ENCODE peak calls at places on chromosomes 16 and 17, in eight cellular contexts. R, A, C, B, S, V, Z and P are unnamed samples.

GRCh38 chr16:16086653-16087446 is 136.4 kb downstream of the ABCC6 start:
- DNase-seq in C (no peak), Z (no peak), B (no peak), R (no peak), V (no peak), S (no peak), A (no peak), P (no peak)

GRCh38 chr16:2977440-2977839 is 2.8 kb downstream of the PKMYT1 start:
- DNase-seq in V (no peak), B (no peak), S (no peak), R (no peak), A (no peak), Z (peak; percentile 64), C (no peak), P (no peak)

GRCh38 chr17:77346765-77347164 is 206.0 kb downstream of the SEC14L1 start:
- DNase-seq in C (no peak), Z (no peak), S (no peak), V (no peak), A (no peak), R (no peak), B (no peak), P (peak; percentile 10)

GRCh38 chr17:58302171-58302918 is 21.6 kb upstream of the MPO start:
- DNase-seq in A (no peak), R (no peak), Z (no peak), V (no peak), C (no peak), S (no peak), B (no peak), P (peak; percentile 30)

GRCh38 chr17:77425791-77426641 is 285.2 kb downstream of the SEC14L1 start:
- DNase-seq in B (no peak), S (no peak), C (no peak), R (no peak), Z (no peak), V (no peak), A (peak; percentile 35), P (peak; percentile 57)

GRCh38 chr17:48745381-48746275 is 17.1 kb upstream of the HOXB13 start:
- DNase-seq in C (no peak), A (no peak), V (no peak), R (no peak), B (no peak), Z (no peak), S (no peak), P (no peak)

GRCh38 chr17:46167826-46168569 is 25.2 kb downstream of the KANSL1 start:
- DNase-seq in Z (no peak), S (no peak), C (no peak), A (no peak), B (no peak), R (peak; percentile 49), V (peak; percentile 92), P (no peak)

GRCh38 chr16:66036775-66037715 is 329.4 kb upstream of the CDH5 start:
- DNase-seq in R (peak; percentile 84), A (no peak), B (no peak), Z (no peak), C (no peak), S (no peak), V (peak; percentile 95), P (no peak)

GRCh38 chr16:52786105-52786504 is 239.2 kb upstream of the TOX3 start:
- DNase-seq in A (no peak), S (no peak), B (no peak), C (no peak), V (no peak), R (no peak), Z (no peak), P (no peak)

GRCh38 chr16:21260870-21261791 is 17.0 kb downstream of the CRYM start:
- DNase-seq in Z (peak; percentile 81), R (peak; percentile 84), A (no peak), S (no peak), V (peak; percentile 22), C (no peak), B (no peak), P (no peak)

GRCh38 chr17:16952401-16952800 is 19.5 kb downstream of the TNFRSF13B start:
- DNase-seq in Z (no peak), V (no peak), B (no peak), A (no peak), R (no peak), C (no peak), S (no peak), P (no peak)

GRCh38 chr17:2442166-2442565 is 41.3 kb upstream of the MNT start:
- DNase-seq in R (no peak), B (no peak), V (no peak), A (no peak), S (no peak), C (no peak), Z (no peak), P (no peak)

GRCh38 chr17:4789701-4789950 is 862 bp downstream of the GLTPD2 start:
- DNase-seq in Z (no peak), C (no peak), B (no peak), S (no peak), R (no peak), V (no peak), A (no peak), P (no peak)

GRCh38 chr16:57868913-57869520 is 66.7 kb upstream of the KIFC3 start:
- DNase-seq in A (no peak), B (no peak), R (no peak), V (no peak), S (no peak), C (no peak), Z (no peak), P (no peak)

GRCh38 chr16:12629271-12629670 is 174.4 kb downstream of the CPPED1 start:
- DNase-seq in V (no peak), B (no peak), C (no peak), R (no peak), S (no peak), Z (no peak), A (no peak), P (no peak)

GRCh38 chr17:47946516-47946915 is 5.1 kb downstream of the PNPO start:
- DNase-seq in S (no peak), A (no peak), B (no peak), R (no peak), C (no peak), V (no peak), Z (no peak), P (no peak)

GRCh38 chr17:50161023-50161910 is 4.5 kb upstream of the SGCA start:
- DNase-seq in B (peak; percentile 91), Z (peak; percentile 91), V (no peak), S (peak; percentile 94), R (peak; percentile 83), C (peak; percentile 65), A (peak; percentile 89), P (peak; percentile 93)

GRCh38 chr17:303161-303560 is 49.4 kb downstream of the RPH3AL start:
- DNase-seq in R (no peak), S (no peak), A (no peak), B (no peak), V (no peak), Z (no peak), C (no peak), P (no peak)